ENCODE peak calls at places on chromosomes 5 and 9, in eight cellular contexts. P is stomach, U is HCT116, C is transverse colon, A is suprapubic skin, B is spleen, W is sigmoid colon, J is SK-N-SH. O is an unnamed sample. For H3K27me3, the result is how much of the 10 kb centered on the place peaks cover.

GRCh38 chr9:106927916-106928315 is 65.0 kb downstream of the ZNF462 start:
- DNase-seq in P (no peak), U (no peak), C (no peak), A (no peak), B (no peak), W (no peak), J (no peak), O (no peak)

GRCh38 chr9:125460883-125461475 is 199.4 kb downstream of the GAPVD1 start:
- DNase-seq in P (no peak), U (no peak), C (peak), A (no peak), B (no peak), W (peak), J (no peak), O (no peak)

GRCh38 chr5:167951121-167951520 is 340.3 kb upstream of the WWC1 start:
- DNase-seq in P (no peak), U (no peak), C (no peak), A (no peak), B (no peak), W (no peak), J (no peak), O (no peak)

GRCh38 chr5:96408841-96409458 is 24.1 kb downstream of the PCSK1 start:
- DNase-seq in P (no peak), U (no peak), C (no peak), A (no peak), B (no peak), W (no peak), J (no peak), O (no peak)

GRCh38 chr5:1763548-1763911 is 36.1 kb downstream of the MRPL36 start:
- DNase-seq in P (no peak), U (peak), C (peak), A (peak), B (peak), W (peak), J (peak), O (no peak)

GRCh38 chr5:179266291-179267070 is 78.8 kb downstream of the ADAMTS2 start:
- DNase-seq in P (peak), U (no peak), C (peak), A (no peak), B (peak), W (peak), J (peak), O (no peak)

GRCh38 chr5:56123531-56124243 is 109.4 kb downstream of the ANKRD55 start:
- DNase-seq in P (peak), U (peak), C (peak), A (no peak), B (peak), W (peak), J (no peak), O (no peak)

GRCh38 chr5:108036484-108036883 is 345.4 kb downstream of the FBXL17 start:
- DNase-seq in P (no peak), U (no peak), C (no peak), A (no peak), B (no peak), W (no peak), J (no peak), O (no peak)

GRCh38 chr9:2723666-2724065 is 6.4 kb downstream of the KCNV2 start:
- DNase-seq in P (no peak), U (no peak), C (no peak), A (no peak), B (no peak), W (no peak), J (peak), O (no peak)

GRCh38 chr5:11139471-11139870 is 378.4 kb upstream of the DAP start:
- DNase-seq in P (no peak), U (no peak), C (no peak), A (no peak), B (no peak), W (no peak), J (no peak), O (no peak)

GRCh38 chr9:127022913-127023665 is 99.3 kb downstream of the ANGPTL2 start:
- DNase-seq in P (no peak), U (no peak), C (no peak), A (no peak), B (no peak), W (peak), J (no peak), O (peak)

GRCh38 chr9:78713746-78714405 is 417.0 kb downstream of the PSAT1 start:
- DNase-seq in P (no peak), U (no peak), C (no peak), A (no peak), B (no peak), W (no peak), J (no peak), O (no peak)

GRCh38 chr5:116144103-116144502 is 59.3 kb downstream of the COMMD10 start:
- DNase-seq in P (no peak), U (no peak), C (no peak), A (no peak), B (no peak), W (no peak), J (no peak), O (no peak)

GRCh38 chr5:37816883-37817282 is 23.0 kb downstream of the GDNF start:
- DNase-seq in P (no peak), U (no peak), C (no peak), A (no peak), B (no peak), W (no peak), J (no peak), O (no peak)

GRCh38 chr5:135565691-135566421 is 12.9 kb downstream of the CXCL14 start:
- DNase-seq in P (peak), U (peak), C (peak), A (peak), B (peak), W (peak), J (peak), O (no peak)

GRCh38 chr9:112384690-112385089 is 4.8 kb downstream of the HSDL2 start:
- DNase-seq in P (no peak), U (no peak), C (no peak), A (no peak), B (no peak), W (no peak), J (no peak), O (no peak)

GRCh38 chr5:72057816-72058215 is 49.5 kb upstream of the MAP1B start:
- DNase-seq in P (no peak), U (no peak), C (no peak), A (no peak), B (no peak), W (no peak), J (peak), O (no peak)

GRCh38 chr9:125758986-125759811 is 12.0 kb downstream of the PBX3 start:
- DNase-seq in P (no peak), U (no peak), C (peak), A (no peak), B (peak), W (peak), J (peak), O (no peak)

GRCh38 chr9:2012347-2012746 is 2.8 kb upstream of the SMARCA2 start:
- DNase-seq in P (no peak), U (no peak), C (no peak), A (no peak), B (no peak), W (no peak), J (no peak), O (no peak)

GRCh38 chr5:62587737-62588136 is 9.1 kb downstream of the LRRC70 start:
- DNase-seq in P (no peak), U (no peak), C (no peak), A (no peak), B (no peak), W (no peak), J (no peak), O (no peak)

GRCh38 chr9:133935328-133936040 is 56.6 kb downstream of the VAV2 start:
- DNase-seq in P (peak), U (no peak), C (peak), A (no peak), B (no peak), W (peak), J (peak), O (no peak)

GRCh38 chr5:93736284-93736683 is 5.1 kb downstream of the POU5F2 start:
- DNase-seq in P (no peak), U (no peak), C (no peak), A (no peak), B (no peak), W (no peak), J (no peak), O (no peak)

GRCh38 chr5:177458912-177459350 is 12.3 kb downstream of the PRR7 start:
- DNase-seq in P (no peak), U (no peak), C (no peak), A (no peak), B (no peak), W (peak), J (peak), O (no peak)

GRCh38 chr5:137666109-137666850 is 69.6 kb downstream of the KLHL3 start:
- DNase-seq in P (peak), U (no peak), C (no peak), A (no peak), B (no peak), W (no peak), J (no peak), O (peak)

GRCh38 chr5:67792891-67793290 is 422.7 kb upstream of the PIK3R1 start:
- DNase-seq in P (no peak), U (no peak), C (no peak), A (peak), B (no peak), W (peak), J (no peak), O (no peak)

GRCh38 chr5:168282120-168282519 is 9.3 kb upstream of the WWC1 start:
- DNase-seq in P (no peak), U (no peak), C (no peak), A (no peak), B (no peak), W (no peak), J (no peak), O (no peak)

GRCh38 chr5:173615884-173616576 is 420 bp downstream of the BOD1 start:
- DNase-seq in P (peak), U (peak), C (peak), A (peak), B (peak), W (peak), J (peak), O (peak)

GRCh38 chr5:68872088-68872842 is 221.5 kb upstream of the SLC30A5 start:
- DNase-seq in P (no peak), U (no peak), C (no peak), A (no peak), B (no peak), W (no peak), J (peak), O (no peak)

GRCh38 chr5:180353226-180353962 is at the start of gene GFPT2:
- DNase-seq in P (peak), U (no peak), C (peak), A (peak), B (peak), W (peak), J (peak), O (peak)

DNA sequence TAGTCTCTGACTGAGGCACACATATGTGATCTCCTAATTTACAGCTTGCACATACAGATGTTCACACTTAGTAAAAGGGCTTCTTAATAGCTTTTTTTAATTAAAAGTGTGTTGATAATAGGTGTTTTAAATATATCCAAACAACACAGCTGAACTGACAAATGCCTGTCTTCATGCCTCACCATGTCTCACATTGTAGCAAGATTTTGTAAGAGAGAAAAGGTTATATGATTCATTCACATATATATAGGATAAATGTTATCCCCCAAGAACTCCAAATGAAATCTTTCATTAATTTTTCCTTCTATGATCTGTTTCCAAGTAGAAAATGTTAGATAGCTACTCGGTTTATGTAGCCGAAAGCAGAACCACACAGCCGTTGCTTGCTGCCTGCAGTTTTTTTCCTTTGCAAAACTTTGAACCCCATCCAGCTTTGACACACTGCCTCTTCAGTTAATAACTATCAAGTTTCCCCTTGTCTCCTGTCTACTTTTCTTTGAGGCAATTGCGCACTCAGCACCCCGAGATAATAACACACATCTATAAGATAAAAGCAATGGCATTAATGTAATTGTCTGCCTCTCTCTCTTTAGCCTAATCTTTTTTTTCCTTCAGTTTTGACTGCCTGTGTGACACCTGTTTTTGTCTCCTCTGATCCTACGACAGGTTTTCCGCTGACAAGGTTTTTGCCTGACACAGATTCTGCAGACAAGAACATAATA is 299.2 kb downstream of the BNC2 start:
- DNase-seq in P (no peak), U (no peak), C (no peak), A (no peak), B (no peak), W (no peak), J (no peak), O (no peak)
- TF ChIP-seq POLR2AphosphoS5 in P (no peak), U (no peak), C (no peak), A (no peak), B (no peak), W (no peak), J (no peak), O (no peak)

GRCh38 chr5:141326088-141326854 is 4.0 kb upstream of the PCDHGA1 start:
- DNase-seq in P (peak), U (no peak), C (peak), A (no peak), B (peak), W (peak), J (peak), O (no peak)
- TF ChIP-seq CTCF in P (no peak), U (no peak), C (peak), A (no peak), B (peak), W (peak), J (peak), O (peak)

GRCh38 chr9:36988848-36989247 is 45.2 kb downstream of the PAX5 start:
- DNase-seq in P (no peak), U (no peak), C (no peak), A (no peak), B (no peak), W (no peak), J (no peak), O (no peak)

GRCh38 chr9:36993933-36994764 is 39.9 kb downstream of the PAX5 start:
- DNase-seq in P (no peak), U (no peak), C (peak), A (no peak), B (peak), W (no peak), J (peak), O (no peak)

GRCh38 chr9:36987891-36988290 is 46.2 kb downstream of the PAX5 start:
- DNase-seq in P (no peak), U (no peak), C (no peak), A (no peak), B (no peak), W (no peak), J (no peak), O (no peak)

GRCh38 chr9:36992501-36993316 is 41.4 kb downstream of the PAX5 start:
- DNase-seq in P (no peak), U (no peak), C (no peak), A (no peak), B (no peak), W (no peak), J (peak), O (no peak)

DNA sequence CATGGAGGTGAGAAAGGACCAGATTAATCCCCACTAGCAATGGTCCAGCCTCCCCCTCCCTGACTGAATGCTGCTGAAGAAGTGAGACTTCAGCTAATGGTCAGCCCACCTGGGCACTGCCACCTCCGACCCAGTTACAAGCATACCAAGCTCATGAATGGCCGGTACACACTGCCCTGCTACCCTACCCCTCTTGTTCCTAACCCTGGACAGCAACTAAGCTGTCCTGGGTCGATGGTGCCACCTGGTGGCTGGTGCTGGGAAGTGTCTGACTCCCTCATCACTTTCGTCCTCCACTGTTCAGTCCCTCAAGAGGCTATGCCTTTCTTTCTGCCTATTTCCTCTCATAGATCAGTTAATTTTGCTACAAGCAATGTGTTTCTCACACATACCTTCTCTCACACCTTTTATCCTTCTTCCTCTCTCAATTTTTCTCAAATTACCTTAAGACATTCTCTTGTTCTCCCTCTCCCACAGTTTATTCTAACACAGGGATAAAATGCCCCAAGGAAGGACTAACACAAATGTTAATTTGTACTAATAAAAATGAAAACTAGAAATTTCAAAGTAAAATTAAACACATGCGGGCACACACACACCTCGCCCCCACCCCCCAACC is 42.4 kb downstream of the PAX5 start:
- DNase-seq in P (peak), U (peak), C (no peak), A (no peak), B (no peak), W (no peak), J (peak), O (no peak)
- H3K27me3 ChIP-seq in P (under half), U (under half), C (half or more), A (half or more), B (under half), W (under half), J (under half), O (under half)

GRCh38 chr5:52743970-52744369 is 43.7 kb upstream of the ITGA1 start:
- DNase-seq in P (no peak), U (no peak), C (no peak), A (no peak), B (no peak), W (no peak), J (no peak), O (no peak)
- TF ChIP-seq POLR2AphosphoS5 in P (no peak), U (no peak), C (no peak), A (no peak), B (no peak), W (no peak), J (no peak), O (no peak)

GRCh38 chr5:140833993-140834392 is at the start of gene PCDHA7:
- DNase-seq in P (no peak), U (no peak), C (no peak), A (no peak), B (no peak), W (no peak), J (no peak), O (no peak)
- TF ChIP-seq CTCF in P (no peak), U (peak), C (no peak), A (no peak), B (no peak), W (no peak), J (no peak), O (no peak)